ENCODE peak calls at places on chromosomes 5 and 9, in ten cellular contexts. J is heart right ventricle, G is adrenal gland, T is tibial artery, S is cardiac fibroblast, N is HCT116, O is NB4, K is colonic mucosa, R is fibroblast of lung, Y is esophagus squamous epithelium. X is an unnamed sample.

GRCh38 chr9:127290666-127291065 is 26.1 kb downstream of the GARNL3 start:
- DNase-seq in J (no peak), G (no peak), T (no peak), S (no peak), N (no peak), O (no peak), K (no peak), R (no peak), Y (no peak), X (no peak)

GRCh38 chr9:96305171-96305570 is 3.2 kb upstream of the HSD17B3 start:
- DNase-seq in J (no peak), G (no peak), T (no peak), S (no peak), N (no peak), O (no peak), K (no peak), R (no peak), Y (no peak), X (no peak)

GRCh38 chr5:148469446-148470062 is 85.8 kb downstream of the FBXO38 start:
- DNase-seq in J (no peak), G (no peak), T (peak), S (peak), N (no peak), O (no peak), K (no peak), R (peak), Y (no peak), X (no peak)

GRCh38 chr5:80141147-80141671 is 106.1 kb downstream of the THBS4 start:
- DNase-seq in J (peak), G (peak), T (peak), S (peak), N (no peak), O (peak), K (peak), R (peak), Y (peak), X (no peak)

GRCh38 chr5:151772029-151772867 is 494 bp downstream of the G3BP1 start:
- DNase-seq in J (peak), G (peak), T (peak), S (peak), N (no peak), O (peak), K (peak), R (peak), Y (no peak), X (peak)

GRCh38 chr9:32811251-32811650 is 27.9 kb downstream of the TMEM215 start:
- DNase-seq in J (no peak), G (no peak), T (no peak), S (no peak), N (no peak), O (no peak), K (no peak), R (no peak), Y (no peak), X (no peak)

GRCh38 chr9:94847486-94847885 is 121.0 kb downstream of the AOPEP start:
- DNase-seq in J (no peak), G (peak), T (no peak), S (peak), N (no peak), O (peak), K (no peak), R (peak), Y (no peak), X (no peak)

GRCh38 chr9:86287013-86287412 is 4.7 kb upstream of the ISCA1 start:
- DNase-seq in J (no peak), G (peak), T (no peak), S (peak), N (no peak), O (peak), K (no peak), R (peak), Y (no peak), X (peak)

GRCh38 chr5:142655339-142656267 is 30.3 kb downstream of the FGF1 start:
- DNase-seq in J (peak), G (peak), T (peak), S (peak), N (peak), O (peak), K (peak), R (peak), Y (no peak), X (peak)

GRCh38 chr9:111986035-111986556 is 89.5 kb downstream of the UGCG start:
- DNase-seq in J (peak), G (peak), T (peak), S (peak), N (no peak), O (no peak), K (no peak), R (peak), Y (no peak), X (peak)

GRCh38 chr5:180860887-180861822 is at the start of gene ZFP62:
- DNase-seq in J (peak), G (peak), T (peak), S (peak), N (peak), O (peak), K (peak), R (peak), Y (peak), X (peak)

GRCh38 chr5:167710444-167711025 is 580.9 kb upstream of the WWC1 start:
- DNase-seq in J (no peak), G (no peak), T (no peak), S (no peak), N (no peak), O (no peak), K (no peak), R (no peak), Y (no peak), X (no peak)

GRCh38 chr9:121838757-121839669 is 187.6 kb downstream of the DAB2IP start:
- DNase-seq in J (no peak), G (no peak), T (no peak), S (no peak), N (no peak), O (no peak), K (no peak), R (no peak), Y (no peak), X (no peak)

GRCh38 chr5:94849821-94850736 is 231.6 kb downstream of the SLF1 start:
- DNase-seq in J (no peak), G (peak), T (no peak), S (peak), N (peak), O (peak), K (no peak), R (peak), Y (no peak), X (peak)

GRCh38 chr5:105688227-105688807 is 1982.4 kb downstream of the EFNA5 start:
- DNase-seq in J (no peak), G (no peak), T (no peak), S (no peak), N (no peak), O (no peak), K (no peak), R (no peak), Y (no peak), X (no peak)

GRCh38 chr9:124198948-124199347 is 58.8 kb upstream of the NEK6 start:
- DNase-seq in J (no peak), G (no peak), T (peak), S (no peak), N (no peak), O (no peak), K (no peak), R (no peak), Y (no peak), X (no peak)

GRCh38 chr9:124199474-124199873 is 58.3 kb upstream of the NEK6 start:
- DNase-seq in J (no peak), G (no peak), T (no peak), S (no peak), N (no peak), O (no peak), K (no peak), R (no peak), Y (no peak), X (no peak)

GRCh38 chr9:124191691-124192208 is 66.0 kb upstream of the NEK6 start:
- DNase-seq in J (no peak), G (no peak), T (no peak), S (no peak), N (no peak), O (no peak), K (peak), R (no peak), Y (no peak), X (no peak)

GRCh38 chr9:124197177-124198095 is 60.3 kb upstream of the NEK6 start:
- DNase-seq in J (no peak), G (peak), T (no peak), S (no peak), N (no peak), O (peak), K (no peak), R (no peak), Y (no peak), X (peak)

DNA sequence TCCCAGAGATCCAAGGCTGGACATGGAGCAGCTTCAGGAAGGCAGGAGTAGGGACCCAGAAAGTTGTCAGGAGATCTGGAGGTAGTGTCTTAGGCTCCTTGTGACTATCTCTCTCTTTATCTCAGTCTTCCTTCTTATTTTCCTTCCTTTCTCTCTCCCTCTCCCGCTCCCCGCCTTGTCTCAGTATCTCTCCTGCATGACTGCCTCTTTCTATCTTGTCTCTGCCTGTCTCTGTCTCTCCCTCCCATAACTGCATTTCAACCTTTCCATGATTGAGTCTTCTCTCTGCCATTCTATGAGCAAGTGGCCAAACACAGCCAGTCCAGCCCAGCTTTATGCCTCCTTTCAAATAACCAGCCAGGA is 61.0 kb upstream of the NEK6 start:
- DNase-seq in J (no peak), G (no peak), T (no peak), S (no peak), N (no peak), O (no peak), K (no peak), R (no peak), Y (no peak), X (no peak)
- H3K4me3 ChIP-seq in J (no peak), G (no peak), T (no peak), S (no peak), N (no peak), O (peak), K (no peak), R (no peak), Y (no peak), X (peak)

GRCh38 chr5:138594305-138595058 is 19.3 kb upstream of the HSPA9 start:
- DNase-seq in J (no peak), G (no peak), T (peak), S (no peak), N (no peak), O (peak), K (no peak), R (no peak), Y (no peak), X (no peak)
- TF ChIP-seq CTCF in J (peak), G (peak), T (no peak), S (peak), N (peak), O (peak), K (no peak), R (peak), Y (no peak), X (peak)

GRCh38 chr5:125634242-125634835 is 788.9 kb upstream of the GRAMD2B start:
- DNase-seq in J (no peak), G (no peak), T (no peak), S (no peak), N (no peak), O (no peak), K (no peak), R (no peak), Y (no peak), X (no peak)

GRCh38 chr5:125630260-125630659 is 792.9 kb upstream of the GRAMD2B start:
- DNase-seq in J (no peak), G (no peak), T (no peak), S (no peak), N (no peak), O (no peak), K (no peak), R (no peak), Y (no peak), X (no peak)

GRCh38 chr5:125633523-125633922 is 789.7 kb upstream of the GRAMD2B start:
- DNase-seq in J (no peak), G (no peak), T (no peak), S (no peak), N (no peak), O (no peak), K (no peak), R (no peak), Y (no peak), X (no peak)
- H3K4me3 ChIP-seq in J (no peak), G (no peak), T (no peak), S (no peak), N (no peak), O (no peak), K (no peak), R (no peak), Y (no peak), X (no peak)

DNA sequence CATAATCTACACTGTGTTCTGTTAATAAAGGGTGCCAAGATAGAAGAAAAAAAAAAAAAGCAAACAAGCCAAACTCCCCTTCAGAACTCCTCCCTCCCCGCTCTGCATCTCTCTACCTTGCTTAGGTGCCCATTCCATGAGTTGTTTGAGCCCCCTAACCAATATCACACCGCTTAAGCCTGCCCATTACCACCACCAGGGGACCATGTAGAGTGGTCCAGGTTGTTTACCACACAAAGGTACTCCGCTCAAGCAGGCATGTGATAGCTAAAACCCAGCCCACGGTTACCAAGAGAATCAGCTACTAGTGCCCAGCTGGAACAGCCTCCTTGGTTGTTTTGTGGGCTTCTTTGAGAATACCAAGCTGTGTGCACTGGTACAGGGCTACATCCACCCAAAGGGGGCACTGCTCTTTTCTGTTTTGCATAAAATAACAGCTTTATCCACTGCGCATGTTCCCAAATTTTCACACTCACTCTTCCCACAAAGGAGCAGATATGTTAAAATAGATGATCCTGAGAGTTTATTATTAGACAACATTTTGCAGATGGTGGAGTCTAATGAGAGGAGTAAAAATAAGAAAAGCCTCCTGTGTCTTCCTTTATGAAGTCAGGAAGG is 304.1 kb downstream of the DEPDC1B start:
- DNase-seq in J (no peak), G (no peak), T (no peak), S (no peak), N (no peak), O (no peak), K (no peak), R (no peak), Y (no peak), X (no peak)
- TF ChIP-seq CTCF in J (no peak), G (no peak), T (no peak), S (no peak), N (no peak), O (peak), K (no peak), R (peak), Y (no peak), X (no peak)

DNA sequence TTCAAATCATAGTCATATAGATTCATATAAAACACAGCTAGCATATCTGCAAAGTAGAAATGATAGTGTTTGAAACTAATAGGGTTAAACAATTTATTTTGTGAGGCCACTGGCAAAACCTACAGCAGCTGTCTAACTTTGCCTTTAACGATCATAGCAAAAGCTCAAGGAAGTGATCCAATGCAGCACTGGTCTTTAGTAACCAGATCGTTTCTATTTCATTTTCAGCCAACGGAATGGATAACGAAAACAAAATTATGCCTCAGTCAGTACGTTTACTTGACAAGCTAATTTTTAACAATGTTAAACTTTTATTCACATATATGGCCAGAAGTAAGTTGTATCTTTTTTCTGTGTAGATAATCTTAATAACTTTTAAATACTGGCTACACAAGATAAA is 17.7 kb downstream of the MLLT3 start:
- DNase-seq in J (no peak), G (no peak), T (no peak), S (peak), N (no peak), O (no peak), K (no peak), R (peak), Y (no peak), X (peak)
- H3K4me3 ChIP-seq in J (peak), G (no peak), T (peak), S (no peak), N (no peak), O (no peak), K (no peak), R (peak), Y (peak), X (peak)

GRCh38 chr5:65142511-65143011 is 339.2 kb downstream of the ADAMTS6 start:
- DNase-seq in J (no peak), G (no peak), T (no peak), S (peak), N (no peak), O (peak), K (no peak), R (peak), Y (no peak), X (no peak)
- TF ChIP-seq CTCF in J (no peak), G (no peak), T (no peak), S (no peak), N (no peak), O (no peak), K (no peak), R (no peak), Y (no peak), X (no peak)

DNA sequence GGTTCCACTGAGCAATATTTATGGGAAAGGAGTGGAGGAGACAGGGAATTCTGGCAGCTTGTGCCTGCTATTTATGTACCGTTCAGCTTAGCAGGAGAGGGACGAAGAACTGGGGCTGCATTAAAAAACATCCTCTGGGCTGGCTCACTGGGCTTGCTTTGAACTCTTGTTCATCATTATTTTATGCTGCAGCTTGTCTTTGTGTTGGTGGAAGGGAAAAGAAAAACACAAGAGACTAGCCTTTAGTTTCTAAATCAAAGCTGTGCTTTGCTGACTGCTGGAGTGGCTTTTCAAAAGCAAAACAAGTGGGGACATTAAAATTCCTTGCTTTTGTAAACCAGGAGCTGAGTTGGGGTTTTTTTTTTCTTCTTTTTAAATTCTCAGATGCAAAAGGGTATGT is 5.9 kb upstream of the RGMB start:
- DNase-seq in J (no peak), G (no peak), T (no peak), S (no peak), N (no peak), O (no peak), K (no peak), R (no peak), Y (no peak), X (no peak)
- H3K4me3 ChIP-seq in J (no peak), G (no peak), T (no peak), S (no peak), N (no peak), O (no peak), K (no peak), R (no peak), Y (no peak), X (no peak)

GRCh38 chr9:98121096-98121495 is 2.1 kb upstream of the TRIM14 start:
- DNase-seq in J (no peak), G (no peak), T (no peak), S (peak), N (no peak), O (peak), K (peak), R (no peak), Y (no peak), X (no peak)
- TF ChIP-seq CTCF in J (no peak), G (no peak), T (no peak), S (peak), N (no peak), O (no peak), K (no peak), R (no peak), Y (peak), X (no peak)

GRCh38 chr9:76592105-76593010 is 133.4 kb downstream of the GCNT1 start:
- DNase-seq in J (no peak), G (no peak), T (no peak), S (peak), N (no peak), O (peak), K (no peak), R (no peak), Y (no peak), X (no peak)

GRCh38 chr9:76595645-76596044 is 136.7 kb downstream of the GCNT1 start:
- DNase-seq in J (no peak), G (no peak), T (no peak), S (no peak), N (no peak), O (peak), K (no peak), R (no peak), Y (no peak), X (no peak)

GRCh38 chr9:76591256-76591950 is 132.4 kb downstream of the GCNT1 start:
- DNase-seq in J (no peak), G (no peak), T (no peak), S (peak), N (no peak), O (peak), K (no peak), R (peak), Y (no peak), X (no peak)

GRCh38 chr9:76594764-76595410 is 135.9 kb downstream of the GCNT1 start:
- DNase-seq in J (no peak), G (no peak), T (no peak), S (no peak), N (no peak), O (peak), K (no peak), R (no peak), Y (no peak), X (no peak)

DNA sequence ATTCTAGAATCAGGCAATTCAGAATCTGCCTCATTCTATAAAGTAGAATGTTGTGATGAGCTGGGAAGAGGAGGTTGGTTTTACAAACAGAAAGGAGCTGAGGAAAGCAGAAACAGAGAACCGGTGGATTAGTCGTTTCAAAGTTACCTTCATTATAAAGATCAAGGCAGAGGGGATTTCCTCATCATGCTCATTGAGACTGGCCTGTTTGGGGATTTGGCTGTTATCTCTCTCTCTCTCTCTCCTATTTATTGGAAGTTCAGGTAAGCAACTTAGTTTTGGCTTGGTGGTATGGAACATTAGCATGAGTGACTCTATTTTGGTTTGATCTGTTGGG is 134.0 kb downstream of the GCNT1 start:
- DNase-seq in J (no peak), G (no peak), T (no peak), S (no peak), N (no peak), O (peak), K (no peak), R (no peak), Y (no peak), X (no peak)
- H3K4me3 ChIP-seq in J (no peak), G (no peak), T (no peak), S (no peak), N (no peak), O (peak), K (no peak), R (no peak), Y (no peak), X (no peak)